ENCODE peak calls at places on chromosomes 6 and 20, in four cellular contexts. One of them, this sample, is unnamed.

GRCh38 chr6:65760285-65760684 is 53.3 kb upstream of the EYS start:
- DNase-seq in H1: no peak
- DNase-seq in fibroblast of mammary gland: peak
- DNase-seq in heart right ventricle: no peak
- DNase-seq in this sample: no peak

GRCh38 chr20:33653218-33653899 is 8.8 kb upstream of the C20orf144 start:
- DNase-seq in heart right ventricle: peak
- DNase-seq in H1: peak
- DNase-seq in fibroblast of mammary gland: peak
- DNase-seq in this sample: peak

GRCh38 chr20:60695223-60695622 is 556.8 kb upstream of the CDH4 start:
- DNase-seq in heart right ventricle: no peak
- DNase-seq in fibroblast of mammary gland: peak
- DNase-seq in H1: no peak
- DNase-seq in this sample: peak

GRCh38 chr6:33298773-33299236 is at the start of gene RGL2:
- DNase-seq in H1: no peak
- DNase-seq in fibroblast of mammary gland: no peak
- DNase-seq in heart right ventricle: peak
- DNase-seq in this sample: peak

GRCh38 chr6:110528051-110528929 is 51.9 kb upstream of the SLC22A16 start:
- DNase-seq in H1: peak
- DNase-seq in heart right ventricle: peak
- DNase-seq in fibroblast of mammary gland: peak
- DNase-seq in this sample: peak

GRCh38 chr6:34955447-34955846 is 66.4 kb downstream of the ANKS1A start:
- DNase-seq in heart right ventricle: no peak
- DNase-seq in H1: no peak
- DNase-seq in fibroblast of mammary gland: no peak
- DNase-seq in this sample: no peak

GRCh38 chr6:92684386-92684785 is 735.0 kb downstream of the EPHA7 start:
- DNase-seq in heart right ventricle: no peak
- DNase-seq in H1: no peak
- DNase-seq in fibroblast of mammary gland: no peak
- DNase-seq in this sample: no peak

GRCh38 chr6:127481628-127482027 is 22.4 kb upstream of the KIAA0408 start:
- DNase-seq in heart right ventricle: no peak
- DNase-seq in H1: no peak
- DNase-seq in fibroblast of mammary gland: peak
- DNase-seq in this sample: peak

GRCh38 chr6:148200302-148200701 is 142.3 kb upstream of the SASH1 start:
- DNase-seq in fibroblast of mammary gland: no peak
- DNase-seq in heart right ventricle: no peak
- DNase-seq in H1: no peak
- DNase-seq in this sample: no peak

GRCh38 chr6:13431861-13432465 is 55.4 kb downstream of the GFOD1 start:
- DNase-seq in heart right ventricle: no peak
- DNase-seq in fibroblast of mammary gland: peak
- DNase-seq in H1: no peak
- DNase-seq in this sample: peak

GRCh38 chr6:130863415-130864230 is 36.4 kb downstream of the SMLR1 start:
- DNase-seq in heart right ventricle: no peak
- DNase-seq in fibroblast of mammary gland: no peak
- DNase-seq in H1: no peak
- DNase-seq in this sample: no peak

GRCh38 chr6:106637718-106638341 is 8.5 kb downstream of the QRSL1 start:
- DNase-seq in fibroblast of mammary gland: no peak
- DNase-seq in heart right ventricle: no peak
- DNase-seq in H1: no peak
- DNase-seq in this sample: no peak

GRCh38 chr6:144768676-144769599 is 483.8 kb downstream of the UTRN start:
- DNase-seq in fibroblast of mammary gland: peak
- DNase-seq in heart right ventricle: no peak
- DNase-seq in H1: no peak
- DNase-seq in this sample: peak

GRCh38 chr20:52103911-52104545 is 87.6 kb downstream of the ZFP64 start:
- DNase-seq in fibroblast of mammary gland: peak
- DNase-seq in heart right ventricle: no peak
- DNase-seq in H1: peak
- DNase-seq in this sample: no peak

GRCh38 chr6:112245511-112246203 is 8.7 kb downstream of the LAMA4 start:
- DNase-seq in heart right ventricle: no peak
- DNase-seq in fibroblast of mammary gland: peak
- DNase-seq in H1: no peak
- DNase-seq in this sample: peak

GRCh38 chr6:11413112-11413687 is 124.3 kb upstream of the TMEM170B start:
- DNase-seq in H1: no peak
- DNase-seq in fibroblast of mammary gland: no peak
- DNase-seq in heart right ventricle: no peak
- DNase-seq in this sample: no peak

GRCh38 chr20:8424010-8424409 is 291.9 kb downstream of the PLCB1 start:
- DNase-seq in heart right ventricle: no peak
- DNase-seq in H1: no peak
- DNase-seq in fibroblast of mammary gland: peak
- DNase-seq in this sample: peak

GRCh38 chr20:8428988-8429387 is 296.9 kb downstream of the PLCB1 start:
- DNase-seq in heart right ventricle: no peak
- DNase-seq in fibroblast of mammary gland: no peak
- DNase-seq in H1: no peak
- DNase-seq in this sample: no peak

GRCh38 chr20:8425802-8426201 is 293.7 kb downstream of the PLCB1 start:
- DNase-seq in fibroblast of mammary gland: no peak
- DNase-seq in heart right ventricle: no peak
- DNase-seq in H1: no peak
- DNase-seq in this sample: no peak

GRCh38 chr20:8424986-8425385 is 292.9 kb downstream of the PLCB1 start:
- DNase-seq in heart right ventricle: no peak
- DNase-seq in fibroblast of mammary gland: no peak
- DNase-seq in H1: no peak
- DNase-seq in this sample: no peak

DNA sequence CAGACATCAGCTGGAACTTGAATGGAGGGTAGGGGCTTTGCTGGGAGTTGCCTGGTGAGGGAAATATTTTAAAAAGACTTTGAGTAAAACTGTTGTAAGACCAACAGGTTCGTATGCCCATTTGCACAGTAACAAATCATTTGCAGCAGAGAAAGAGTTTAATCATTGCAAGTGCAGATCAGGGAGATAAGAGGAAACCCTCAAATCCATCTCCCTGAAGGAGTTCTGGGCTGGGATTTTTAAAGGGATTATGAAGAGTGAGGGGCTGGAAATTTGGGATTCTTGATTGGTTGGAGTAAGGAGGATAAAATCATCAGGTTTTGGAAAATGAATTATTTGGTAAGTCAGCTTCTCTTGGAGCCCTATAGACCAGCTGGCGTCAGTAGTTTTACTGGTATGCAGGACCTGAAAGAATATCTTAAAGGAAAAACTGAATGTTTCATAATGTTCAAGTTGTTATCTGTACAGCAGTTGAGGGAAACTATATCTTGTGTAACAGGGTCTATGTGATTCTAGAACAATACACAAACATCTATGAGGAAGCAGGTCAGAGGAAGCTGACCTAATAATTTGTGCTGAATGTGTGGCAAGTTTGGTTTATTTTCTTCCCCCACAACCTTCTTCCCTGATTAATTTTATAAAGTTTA is 295.5 kb downstream of the PLCB1 start:
- DNase-seq in H1: no peak
- DNase-seq in heart right ventricle: no peak
- DNase-seq in fibroblast of mammary gland: no peak
- DNase-seq in this sample: no peak
- H3K4me3 ChIP-seq in H1: no peak
- H3K4me3 ChIP-seq in heart right ventricle: no peak
- H3K4me3 ChIP-seq in fibroblast of mammary gland: no peak
- H3K4me3 ChIP-seq in this sample: no peak

DNA sequence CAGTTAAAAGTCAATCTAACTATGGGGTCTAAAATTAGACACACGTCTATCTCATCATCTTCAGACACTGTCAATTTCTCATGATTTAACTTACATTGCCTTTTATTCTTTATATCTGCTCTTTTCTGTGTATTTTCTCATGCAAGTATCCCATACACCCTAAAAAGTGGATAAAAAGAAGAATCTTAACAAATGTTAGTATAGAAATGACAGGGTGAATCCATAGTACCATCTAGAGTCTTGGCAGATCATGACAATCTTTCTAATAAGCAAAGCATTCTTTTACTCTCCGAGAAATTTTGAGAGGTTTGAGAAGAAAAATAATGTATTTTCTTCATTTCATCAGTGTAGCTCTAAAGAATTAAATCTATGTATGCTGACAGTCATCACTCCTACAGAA is 382.7 kb downstream of the C6orf118 start:
- DNase-seq in H1: no peak
- DNase-seq in heart right ventricle: no peak
- DNase-seq in fibroblast of mammary gland: no peak
- DNase-seq in this sample: no peak
- TF ChIP-seq CTCF in H1: no peak
- TF ChIP-seq CTCF in heart right ventricle: no peak
- TF ChIP-seq CTCF in fibroblast of mammary gland: no peak
- TF ChIP-seq CTCF in this sample: no peak

GRCh38 chr6:142842423-142843261 is 102.3 kb downstream of the HIVEP2 start:
- DNase-seq in fibroblast of mammary gland: peak
- DNase-seq in heart right ventricle: no peak
- DNase-seq in H1: no peak
- DNase-seq in this sample: no peak
- H3K4me3 ChIP-seq in fibroblast of mammary gland: peak
- H3K4me3 ChIP-seq in heart right ventricle: peak
- H3K4me3 ChIP-seq in H1: no peak
- H3K4me3 ChIP-seq in this sample: peak

GRCh38 chr20:38791291-38791690 is 14.2 kb upstream of the PPP1R16B start:
- DNase-seq in heart right ventricle: no peak
- DNase-seq in H1: no peak
- DNase-seq in fibroblast of mammary gland: no peak
- DNase-seq in this sample: no peak

GRCh38 chr20:38791940-38792339 is 13.6 kb upstream of the PPP1R16B start:
- DNase-seq in H1: no peak
- DNase-seq in fibroblast of mammary gland: no peak
- DNase-seq in heart right ventricle: no peak
- DNase-seq in this sample: no peak

GRCh38 chr20:38789503-38790209 is 15.8 kb upstream of the PPP1R16B start:
- DNase-seq in H1: no peak
- DNase-seq in fibroblast of mammary gland: peak
- DNase-seq in heart right ventricle: no peak
- DNase-seq in this sample: peak

GRCh38 chr20:38787870-38788269 is 17.6 kb upstream of the PPP1R16B start:
- DNase-seq in H1: no peak
- DNase-seq in fibroblast of mammary gland: no peak
- DNase-seq in heart right ventricle: no peak
- DNase-seq in this sample: no peak

DNA sequence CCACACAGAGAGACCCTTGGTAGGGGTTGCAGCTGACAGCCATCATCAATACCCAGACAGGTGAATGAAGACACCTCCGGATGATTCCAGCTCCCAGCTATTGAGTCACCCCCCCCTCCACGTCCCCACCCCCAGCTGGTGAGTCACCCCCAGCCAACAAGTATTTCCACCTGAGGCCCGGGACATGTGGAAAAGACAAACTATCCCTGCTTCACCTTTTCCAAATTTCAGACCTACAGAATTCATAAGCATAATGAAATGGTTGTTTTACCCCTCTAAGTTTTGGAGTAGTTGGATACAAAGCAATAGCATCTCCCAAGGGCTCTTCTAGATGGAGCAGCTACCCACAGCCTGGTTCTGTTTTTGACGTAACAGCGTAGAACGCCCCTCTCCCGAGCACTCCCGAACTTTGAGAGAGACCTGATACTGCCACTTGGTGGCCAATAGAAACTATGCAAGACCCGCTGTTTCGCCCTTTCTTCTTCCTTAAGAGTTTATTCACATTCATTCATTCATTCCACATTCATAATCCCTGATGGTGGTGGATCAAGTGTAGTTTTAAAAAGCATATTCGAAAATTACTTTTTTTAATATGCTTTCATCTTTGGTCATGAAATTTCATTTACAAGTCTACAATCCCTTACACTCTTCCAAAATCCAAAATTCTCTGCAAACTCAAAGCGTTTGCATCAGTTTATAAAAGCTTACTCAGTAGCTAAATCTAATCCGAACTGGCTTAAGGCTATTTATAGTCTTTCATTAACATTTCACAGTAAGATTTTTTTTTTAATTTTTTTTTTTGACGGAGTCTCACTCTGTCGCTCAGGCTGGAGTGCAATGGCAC is 15.1 kb upstream of the PPP1R16B start:
- DNase-seq in H1: no peak
- DNase-seq in fibroblast of mammary gland: peak
- DNase-seq in heart right ventricle: no peak
- DNase-seq in this sample: peak
- TF ChIP-seq CTCF in H1: peak
- TF ChIP-seq CTCF in fibroblast of mammary gland: peak
- TF ChIP-seq CTCF in heart right ventricle: peak
- TF ChIP-seq CTCF in this sample: peak

GRCh38 chr6:26216886-26217713 is 129.9 kb downstream of the HFE start:
- DNase-seq in heart right ventricle: peak
- DNase-seq in H1: peak
- DNase-seq in fibroblast of mammary gland: peak
- DNase-seq in this sample: peak

GRCh38 chr6:26220353-26220970 is 133.2 kb downstream of the HFE start:
- DNase-seq in heart right ventricle: no peak
- DNase-seq in H1: no peak
- DNase-seq in fibroblast of mammary gland: no peak
- DNase-seq in this sample: no peak

GRCh38 chr6:26217714-26218075 is 130.5 kb downstream of the HFE start:
- DNase-seq in H1: no peak
- DNase-seq in heart right ventricle: no peak
- DNase-seq in fibroblast of mammary gland: no peak
- DNase-seq in this sample: no peak

GRCh38 chr6:26221186-26221585 is 134.0 kb downstream of the HFE start:
- DNase-seq in fibroblast of mammary gland: no peak
- DNase-seq in heart right ventricle: no peak
- DNase-seq in H1: no peak
- DNase-seq in this sample: no peak

DNA sequence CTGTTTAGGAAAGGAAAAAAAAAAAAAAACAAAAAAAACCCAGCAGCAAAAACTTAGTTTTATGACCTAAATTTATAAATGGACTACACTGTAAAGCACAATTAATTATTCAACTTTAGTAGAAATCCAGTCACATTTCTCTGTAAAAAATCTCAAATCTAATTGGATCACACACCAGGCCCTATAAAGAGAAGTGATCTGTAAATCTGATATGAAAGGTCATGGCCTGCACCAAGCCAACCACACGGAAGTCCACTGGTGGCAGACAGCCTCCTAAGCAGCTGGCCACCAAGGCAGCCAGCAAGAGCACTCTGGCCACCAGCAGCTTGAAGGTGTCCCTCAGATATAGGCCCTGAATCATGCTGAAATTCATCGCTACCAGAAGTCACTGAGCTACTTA is 131.6 kb downstream of the HFE start:
- DNase-seq in H1: no peak
- DNase-seq in heart right ventricle: no peak
- DNase-seq in fibroblast of mammary gland: no peak
- DNase-seq in this sample: no peak
- H3K4me3 ChIP-seq in H1: no peak
- H3K4me3 ChIP-seq in heart right ventricle: no peak
- H3K4me3 ChIP-seq in fibroblast of mammary gland: no peak
- H3K4me3 ChIP-seq in this sample: no peak

GRCh38 chr20:45308078-45308778 is at the start of gene MATN4:
- DNase-seq in H1: peak
- DNase-seq in heart right ventricle: peak
- DNase-seq in fibroblast of mammary gland: no peak
- DNase-seq in this sample: no peak
- TF ChIP-seq CTCF in H1: peak
- TF ChIP-seq CTCF in heart right ventricle: peak
- TF ChIP-seq CTCF in fibroblast of mammary gland: no peak
- TF ChIP-seq CTCF in this sample: no peak